ENCODE peak calls at places on chromosomes 12 and 14, in eight cellular contexts. Q is transverse colon; X is naive thymus-derived CD4-positive, alpha-beta T cell; T is body of pancreas; U is gastrocnemius medialis; A is heart right ventricle; L is tibial nerve; W is hepatocyte. D is an unnamed sample.
A peak's percentile ranks its signal among the peaks of the same experiment; 100 is the strongest.

GRCh38 chr14:101992708-101993107 is 28.3 kb downstream of the DYNC1H1 start:
- DNase-seq in X (no peak), T (no peak), L (no peak), W (no peak), A (no peak), U (no peak), Q (peak; percentile 17), D (no peak)

GRCh38 chr12:74539261-74539660 is 1.6 kb downstream of the ATXN7L3B start:
- DNase-seq in T (no peak), L (no peak), U (no peak), W (no peak), Q (no peak), X (no peak), A (no peak), D (no peak)

GRCh38 chr14:18688346-18688745 is 87.4 kb downstream of the OR11H12 start:
- DNase-seq in X (no peak), T (no peak), L (no peak), Q (no peak), U (no peak), A (no peak), W (no peak), D (no peak)

GRCh38 chr12:6062427-6063378 is 61.8 kb downstream of the VWF start:
- DNase-seq in A (no peak), X (peak; percentile 47), L (no peak), U (no peak), T (peak; percentile 33), Q (peak; percentile 58), W (peak; percentile 78), D (no peak)

GRCh38 chr12:132513070-132513398 is 23.1 kb downstream of the FBRSL1 start:
- DNase-seq in T (no peak), U (no peak), Q (no peak), W (no peak), L (no peak), X (no peak), A (no peak), D (no peak)

GRCh38 chr12:109870648-109871047 is 9.7 kb downstream of the GLTP start:
- DNase-seq in U (no peak), L (no peak), Q (no peak), X (no peak), A (no peak), W (no peak), T (no peak), D (no peak)

GRCh38 chr12:33770652-33771051 is 251.6 kb upstream of the ALG10 start:
- DNase-seq in X (no peak), U (no peak), L (no peak), A (no peak), T (no peak), Q (no peak), W (no peak), D (no peak)

GRCh38 chr12:212799-213526 is 994 bp downstream of the SLC6A12 start:
- DNase-seq in T (peak; percentile 79), X (no peak), W (peak; percentile 40), Q (peak; percentile 54), A (peak; percentile 45), L (no peak), U (no peak), D (no peak)

GRCh38 chr12:100138048-100138907 is 4.4 kb downstream of the BLTP3B start:
- DNase-seq in A (no peak), U (peak; percentile 22), T (no peak), W (no peak), X (no peak), Q (no peak), L (no peak), D (no peak)

GRCh38 chr14:101525646-101526527 is 35.4 kb upstream of the DIO3 start:
- DNase-seq in T (no peak), U (no peak), A (no peak), W (no peak), L (no peak), X (no peak), Q (no peak), D (no peak)

GRCh38 chr12:94644141-94644575 is 6.2 kb downstream of the TMCC3 start:
- DNase-seq in Q (peak; percentile 21), U (no peak), T (peak; percentile 22), L (no peak), X (no peak), W (no peak), A (no peak), D (no peak)

GRCh38 chr14:104106471-104106991 is 21.0 kb downstream of the ASPG start:
- DNase-seq in Q (peak; percentile 12), L (no peak), U (no peak), W (no peak), X (no peak), A (no peak), T (no peak), D (no peak)

GRCh38 chr14:73058923-73059311 is 583 bp downstream of the RBM25 start:
- DNase-seq in U (peak; percentile 21), L (no peak), A (no peak), W (peak; percentile 49), T (peak; percentile 44), X (no peak), Q (no peak), D (peak; percentile 45)

GRCh38 chr12:53324113-53324778 is 2.8 kb upstream of the AAAS start:
- DNase-seq in L (no peak), A (no peak), X (peak; percentile 24), W (no peak), T (peak; percentile 38), U (no peak), Q (peak; percentile 53), D (no peak)

GRCh38 chr14:59126714-59127436 is 61.6 kb upstream of the DAAM1 start:
- DNase-seq in A (no peak), L (no peak), T (peak; percentile 44), U (no peak), W (peak; percentile 71), Q (no peak), X (no peak), D (no peak)

GRCh38 chr14:99630202-99630601 is 14.7 kb upstream of the HHIPL1 start:
- DNase-seq in Q (no peak), U (no peak), A (no peak), L (no peak), X (no peak), T (no peak), W (no peak), D (no peak)

GRCh38 chr14:99627510-99628381 is 17.2 kb upstream of the HHIPL1 start:
- DNase-seq in Q (no peak), U (no peak), T (no peak), A (no peak), X (no peak), L (no peak), W (no peak), D (no peak)

GRCh38 chr14:99626041-99626648 is 18.8 kb upstream of the HHIPL1 start:
- DNase-seq in U (no peak), W (no peak), L (no peak), T (no peak), A (no peak), X (no peak), Q (no peak), D (no peak)

GRCh38 chr14:99627100-99627499 is 17.8 kb upstream of the HHIPL1 start:
- DNase-seq in X (no peak), L (no peak), A (no peak), U (no peak), Q (no peak), W (no peak), T (no peak), D (no peak)

GRCh38 chr14:99628832-99629618 is 15.9 kb upstream of the HHIPL1 start:
- DNase-seq in L (peak; percentile 51), X (peak; percentile 33), T (peak; percentile 82), Q (peak; percentile 81), W (peak; percentile 88), U (peak; percentile 60), A (peak; percentile 79), D (peak; percentile 83)
- H3K4me3 ChIP-seq in L (no peak overlapping the region), X (no peak overlapping the region), T (no peak overlapping the region), Q (no peak overlapping the region), W (no peak overlapping the region), U (no peak overlapping the region), A (no peak overlapping the region), D (no peak overlapping the region)

DNA sequence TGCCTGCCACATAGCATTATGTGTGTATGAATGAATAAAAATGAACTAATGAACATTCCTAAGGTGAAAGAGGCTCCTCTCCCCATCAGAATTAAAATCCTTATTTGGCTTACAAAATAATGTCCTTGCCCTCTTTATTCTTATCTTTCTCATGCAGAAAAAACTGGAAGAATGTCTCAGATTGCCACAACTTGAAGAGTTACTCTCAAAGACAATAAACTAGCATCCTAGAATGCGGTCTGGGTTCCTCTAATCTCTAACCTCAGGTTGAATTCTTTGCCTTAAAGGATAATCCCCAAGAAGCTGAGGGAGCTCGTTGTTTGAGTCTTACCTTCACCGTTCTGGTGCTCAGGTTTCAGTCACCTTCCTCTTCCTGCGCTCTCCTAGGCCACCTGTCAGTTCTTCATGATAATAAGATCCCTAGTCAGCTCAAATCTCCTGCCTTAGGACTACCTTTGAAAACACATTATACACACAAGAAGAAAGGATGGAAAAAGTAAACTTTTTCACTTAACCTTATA is 147.1 kb downstream of the PHLDA1 start:
- DNase-seq in L (no peak), Q (no peak), U (no peak), W (no peak), T (no peak), A (no peak), X (no peak), D (no peak)
- H3K4me3 ChIP-seq in L (no peak overlapping the region), Q (no peak overlapping the region), U (no peak overlapping the region), W (no peak overlapping the region), T (no peak overlapping the region), A (no peak overlapping the region), X (no peak overlapping the region), D (no peak overlapping the region)

DNA sequence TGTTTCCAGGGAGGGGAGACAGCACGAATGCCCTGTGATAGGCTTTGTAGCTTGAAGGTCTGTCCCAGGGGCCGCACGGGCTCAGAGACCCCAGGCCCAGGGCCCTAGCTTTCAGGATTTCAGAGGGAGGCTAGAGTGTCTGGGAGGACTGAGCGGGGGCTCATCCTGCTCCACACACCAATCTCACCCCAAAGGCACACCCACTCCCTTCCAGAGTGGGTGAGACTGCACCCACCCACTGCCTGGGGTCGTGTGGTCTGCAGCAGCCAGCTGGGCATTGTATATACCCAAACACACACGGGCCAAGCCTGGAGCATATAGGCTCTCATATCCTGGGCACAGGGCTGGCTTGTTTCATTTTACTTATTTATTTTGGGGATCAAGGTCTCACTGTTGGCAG is 5.8 kb upstream of the SLC25A47 start:
- DNase-seq in W (no peak), X (no peak), Q (no peak), U (no peak), T (no peak), A (no peak), L (no peak), D (no peak)
- H3K4me3 ChIP-seq in W (no peak overlapping the region), X (no peak overlapping the region), Q (no peak overlapping the region), U (no peak overlapping the region), T (no peak overlapping the region), A (peak overlapping the region; percentile 53), L (no peak overlapping the region), D (no peak overlapping the region)

GRCh38 chr14:106848330-106849121 is 1322.1 kb downstream of the TMEM121 start:
- DNase-seq in T (peak; percentile 70), W (no peak), Q (peak; percentile 53), X (no peak), U (no peak), A (no peak), L (no peak), D (no peak)

GRCh38 chr14:106843951-106844483 is 1317.6 kb downstream of the TMEM121 start:
- DNase-seq in Q (peak; percentile 67), A (no peak), L (no peak), W (no peak), U (no peak), T (peak; percentile 79), X (no peak), D (no peak)

GRCh38 chr14:106844608-106845285 is 1318.4 kb downstream of the TMEM121 start:
- DNase-seq in Q (peak; percentile 90), A (peak; percentile 68), U (peak; percentile 38), X (peak; percentile 49), W (no peak), L (no peak), T (peak; percentile 79), D (peak; percentile 53)

GRCh38 chr14:106845286-106846087 is 1319.1 kb downstream of the TMEM121 start:
- DNase-seq in U (no peak), T (peak; percentile 84), X (no peak), Q (peak; percentile 92), A (no peak), W (no peak), L (no peak), D (no peak)

GRCh38 chr14:106846218-106846617 is 1319.8 kb downstream of the TMEM121 start:
- DNase-seq in W (no peak), X (no peak), Q (no peak), T (no peak), L (no peak), U (no peak), A (no peak), D (no peak)
- H3K4me3 ChIP-seq in W (no peak overlapping the region), X (no peak overlapping the region), Q (peak overlapping the region; percentile 44), T (no peak overlapping the region), L (no peak overlapping the region), U (no peak overlapping the region), A (peak overlapping the region; percentile 55), D (no peak overlapping the region)

D was measured in tibial artery.